ENCODE peak calls at places on chromosomes 3 and 15, in seven cellular contexts. One of them, this sample, is unnamed.

GRCh38 chr15:96232335-96232734 is 98.2 kb upstream of the NR2F2 start:
- DNase-seq in germinal center: no peak
- DNase-seq in MCF 10A: no peak
- DNase-seq in frontal cortex: no peak
- DNase-seq in activated naive CD4-positive, alpha-beta T cell treated with anti-CD3 and anti-CD28 coated beads, Interleukin-2, amount 50 U/mL, for 16 hours: no peak
- DNase-seq in lower leg skin: no peak
- DNase-seq in amniotic stem cell: no peak
- DNase-seq in this sample: no peak

GRCh38 chr15:50046159-50046558 is 72.9 kb downstream of the ATP8B4 start:
- DNase-seq in lower leg skin: no peak
- DNase-seq in amniotic stem cell: no peak
- DNase-seq in germinal center: no peak
- DNase-seq in activated naive CD4-positive, alpha-beta T cell treated with anti-CD3 and anti-CD28 coated beads, Interleukin-2, amount 50 U/mL, for 16 hours: no peak
- DNase-seq in MCF 10A: no peak
- DNase-seq in frontal cortex: no peak
- DNase-seq in this sample: no peak

GRCh38 chr15:48596415-48596814 is 49.1 kb downstream of the FBN1 start:
- DNase-seq in amniotic stem cell: no peak
- DNase-seq in lower leg skin: no peak
- DNase-seq in frontal cortex: no peak
- DNase-seq in MCF 10A: no peak
- DNase-seq in activated naive CD4-positive, alpha-beta T cell treated with anti-CD3 and anti-CD28 coated beads, Interleukin-2, amount 50 U/mL, for 16 hours: no peak
- DNase-seq in germinal center: no peak
- DNase-seq in this sample: no peak

GRCh38 chr3:142226474-142226873 is 1.1 kb upstream of the GK5 start:
- DNase-seq in frontal cortex: no peak
- DNase-seq in activated naive CD4-positive, alpha-beta T cell treated with anti-CD3 and anti-CD28 coated beads, Interleukin-2, amount 50 U/mL, for 16 hours: no peak
- DNase-seq in lower leg skin: no peak
- DNase-seq in MCF 10A: no peak
- DNase-seq in amniotic stem cell: no peak
- DNase-seq in germinal center: peak; percentile 10
- DNase-seq in this sample: no peak

GRCh38 chr3:29746163-29746562 is 465.3 kb downstream of the RBMS3 start:
- DNase-seq in lower leg skin: no peak
- DNase-seq in frontal cortex: no peak
- DNase-seq in MCF 10A: peak; percentile 8
- DNase-seq in amniotic stem cell: no peak
- DNase-seq in germinal center: no peak
- DNase-seq in activated naive CD4-positive, alpha-beta T cell treated with anti-CD3 and anti-CD28 coated beads, Interleukin-2, amount 50 U/mL, for 16 hours: no peak
- DNase-seq in this sample: no peak

GRCh38 chr3:124846189-124846588 is 41.0 kb downstream of the ITGB5 start:
- DNase-seq in lower leg skin: peak; percentile 49
- DNase-seq in germinal center: no peak
- DNase-seq in amniotic stem cell: no peak
- DNase-seq in frontal cortex: no peak
- DNase-seq in activated naive CD4-positive, alpha-beta T cell treated with anti-CD3 and anti-CD28 coated beads, Interleukin-2, amount 50 U/mL, for 16 hours: no peak
- DNase-seq in MCF 10A: peak; percentile 84
- DNase-seq in this sample: no peak

GRCh38 chr3:171699611-171700010 is 110.7 kb downstream of the PLD1 start:
- DNase-seq in lower leg skin: no peak
- DNase-seq in MCF 10A: no peak
- DNase-seq in amniotic stem cell: no peak
- DNase-seq in germinal center: no peak
- DNase-seq in activated naive CD4-positive, alpha-beta T cell treated with anti-CD3 and anti-CD28 coated beads, Interleukin-2, amount 50 U/mL, for 16 hours: no peak
- DNase-seq in frontal cortex: no peak
- DNase-seq in this sample: no peak

GRCh38 chr15:26838742-26839460 is 28.0 kb upstream of the GABRA5 start:
- DNase-seq in frontal cortex: no peak
- DNase-seq in activated naive CD4-positive, alpha-beta T cell treated with anti-CD3 and anti-CD28 coated beads, Interleukin-2, amount 50 U/mL, for 16 hours: no peak
- DNase-seq in lower leg skin: no peak
- DNase-seq in germinal center: peak; percentile 23
- DNase-seq in MCF 10A: no peak
- DNase-seq in amniotic stem cell: no peak
- DNase-seq in this sample: no peak

GRCh38 chr3:23487015-23487414 is 283.9 kb downstream of the UBE2E2 start:
- DNase-seq in frontal cortex: no peak
- DNase-seq in lower leg skin: no peak
- DNase-seq in activated naive CD4-positive, alpha-beta T cell treated with anti-CD3 and anti-CD28 coated beads, Interleukin-2, amount 50 U/mL, for 16 hours: no peak
- DNase-seq in MCF 10A: no peak
- DNase-seq in germinal center: no peak
- DNase-seq in amniotic stem cell: no peak
- DNase-seq in this sample: no peak

GRCh38 chr3:184864012-184864411 is 52.0 kb downstream of the VPS8 start:
- DNase-seq in activated naive CD4-positive, alpha-beta T cell treated with anti-CD3 and anti-CD28 coated beads, Interleukin-2, amount 50 U/mL, for 16 hours: no peak
- DNase-seq in amniotic stem cell: no peak
- DNase-seq in germinal center: no peak
- DNase-seq in MCF 10A: no peak
- DNase-seq in lower leg skin: no peak
- DNase-seq in frontal cortex: no peak
- DNase-seq in this sample: no peak

GRCh38 chr3:137294839-137295238 is 337.1 kb downstream of the IL20RB start:
- DNase-seq in activated naive CD4-positive, alpha-beta T cell treated with anti-CD3 and anti-CD28 coated beads, Interleukin-2, amount 50 U/mL, for 16 hours: no peak
- DNase-seq in germinal center: no peak
- DNase-seq in lower leg skin: no peak
- DNase-seq in MCF 10A: no peak
- DNase-seq in amniotic stem cell: no peak
- DNase-seq in frontal cortex: no peak
- DNase-seq in this sample: no peak